ENCODE peak calls at places on chromosomes 7 and 10, in five cellular contexts. M is RWPE1, Q is IMR-90, W is progenitor cell of endocrine pancreas, Z is upper lobe of right lung. R is an unnamed sample.

GRCh38 chr7:51268859-51269258 is 47.8 kb downstream of the COBL start:
- DNase-seq in Z (no peak), W (no peak), M (no peak), Q (no peak), R (no peak)

GRCh38 chr10:25068152-25069058 is 52.0 kb downstream of the THNSL1 start:
- DNase-seq in M (peak), Z (no peak), W (no peak), Q (peak), R (no peak)

GRCh38 chr10:36026656-36027390 is 384.7 kb upstream of the FZD8 start:
- DNase-seq in Q (no peak), Z (no peak), W (no peak), M (no peak), R (no peak)

GRCh38 chr7:7157177-7157886 is 25.0 kb upstream of the C1GALT1 start:
- DNase-seq in W (no peak), M (no peak), Z (no peak), Q (peak), R (no peak)

GRCh38 chr7:24419070-24419469 is 135.1 kb downstream of the NPY start:
- DNase-seq in M (peak), Z (no peak), Q (no peak), W (no peak), R (no peak)

GRCh38 chr7:44520574-44520973 is 20.6 kb downstream of the NPC1L1 start:
- DNase-seq in Q (no peak), M (no peak), W (no peak), Z (no peak), R (no peak)

GRCh38 chr7:39609462-39610149 is 13.8 kb upstream of the RALA start:
- DNase-seq in Q (no peak), M (no peak), W (peak), Z (peak), R (no peak)

GRCh38 chr7:70668606-70669358 is 463.2 kb upstream of the GALNT17 start:
- DNase-seq in Q (no peak), M (no peak), W (no peak), Z (no peak), R (no peak)

GRCh38 chr7:69845721-69846495 is 247.6 kb downstream of the AUTS2 start:
- DNase-seq in W (no peak), Z (no peak), M (no peak), Q (no peak), R (no peak)

GRCh38 chr7:127638197-127638596 is 13.8 kb upstream of the SND1 start:
- DNase-seq in Z (no peak), M (no peak), Q (no peak), W (no peak), R (no peak)
- TF ChIP-seq CTCF in Z (no peak), M (no peak), Q (no peak), W (no peak), R (no peak)

GRCh38 chr10:84198206-84198915 is 4.0 kb downstream of the CDHR1 start:
- DNase-seq in M (no peak), W (no peak), Z (peak), Q (no peak), R (no peak)

GRCh38 chr10:84201244-84201606 is 6.9 kb downstream of the CDHR1 start:
- DNase-seq in W (no peak), Z (no peak), M (no peak), Q (no peak), R (no peak)

GRCh38 chr10:84202349-84202748 is 8.0 kb downstream of the CDHR1 start:
- DNase-seq in Z (no peak), Q (no peak), M (no peak), W (no peak), R (no peak)

GRCh38 chr10:84201682-84202081 is 7.3 kb downstream of the CDHR1 start:
- DNase-seq in M (no peak), Q (no peak), Z (no peak), W (no peak), R (no peak)

DNA sequence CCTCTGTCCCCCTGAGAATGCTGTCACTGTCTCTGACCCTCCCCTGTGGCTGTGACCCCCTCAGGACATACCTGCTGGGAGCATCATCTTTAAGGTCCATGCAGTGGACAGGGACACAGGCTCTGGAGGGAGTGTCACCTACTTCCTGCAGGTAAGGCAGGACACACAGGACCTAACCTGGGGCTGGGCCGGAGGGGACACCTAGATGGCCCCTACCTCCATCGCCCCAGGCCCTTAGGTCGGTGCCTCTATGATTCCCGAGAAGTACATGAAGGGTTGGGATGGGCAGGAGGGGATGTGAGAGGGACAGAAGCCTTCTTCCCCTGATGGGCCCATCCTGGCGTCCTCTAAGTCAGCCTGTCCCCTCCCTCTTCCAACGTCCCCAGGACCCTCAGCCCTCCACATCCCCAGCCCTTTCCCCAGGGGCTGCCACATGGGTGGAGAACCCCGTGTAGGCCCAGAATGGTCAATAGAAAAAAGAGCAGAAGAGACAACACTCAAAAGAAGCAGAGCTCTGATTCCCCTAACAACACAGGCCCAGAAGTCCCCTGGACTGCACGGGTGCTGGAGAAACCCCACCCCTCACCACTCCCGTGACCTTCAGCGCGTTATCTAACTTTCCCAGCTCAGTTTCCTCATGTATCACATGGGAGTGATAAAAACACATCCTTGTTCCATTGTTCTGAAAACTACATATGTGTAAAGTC is 6.4 kb downstream of the CDHR1 start:
- DNase-seq in M (no peak), Q (no peak), W (no peak), Z (peak), R (no peak)
- TF ChIP-seq CTCF in M (no peak), Q (no peak), W (no peak), Z (no peak), R (no peak)

DNA sequence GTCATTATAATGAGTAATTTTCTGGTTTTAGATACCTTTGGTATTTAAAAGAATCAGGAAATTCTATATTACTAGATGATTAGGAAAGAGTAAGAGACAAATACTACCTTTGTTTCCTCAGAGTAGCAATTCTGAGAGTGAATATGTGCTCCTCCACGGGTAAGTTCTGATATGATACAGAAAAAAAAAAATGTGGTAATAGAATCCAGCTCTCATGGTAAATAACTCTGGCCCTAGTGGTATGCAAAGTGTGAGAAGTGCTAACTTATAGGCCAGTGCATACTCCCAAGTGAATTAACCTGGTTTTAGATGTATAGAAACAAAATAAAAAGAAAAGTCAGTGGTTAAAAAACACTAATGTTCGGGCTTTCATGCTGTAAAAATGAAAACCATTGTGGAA is 512.6 kb upstream of the SEMA3D start:
- DNase-seq in M (no peak), W (no peak), Z (no peak), Q (no peak), R (no peak)
- TF ChIP-seq CTCF in M (no peak), W (no peak), Z (no peak), Q (no peak), R (no peak)

GRCh38 chr7:119102294-119102693 is 877.8 kb downstream of the ANKRD7 start:
- DNase-seq in Z (no peak), W (no peak), M (no peak), Q (no peak), R (no peak)
- TF ChIP-seq CTCF in Z (no peak), W (no peak), M (no peak), Q (no peak), R (no peak)

DNA sequence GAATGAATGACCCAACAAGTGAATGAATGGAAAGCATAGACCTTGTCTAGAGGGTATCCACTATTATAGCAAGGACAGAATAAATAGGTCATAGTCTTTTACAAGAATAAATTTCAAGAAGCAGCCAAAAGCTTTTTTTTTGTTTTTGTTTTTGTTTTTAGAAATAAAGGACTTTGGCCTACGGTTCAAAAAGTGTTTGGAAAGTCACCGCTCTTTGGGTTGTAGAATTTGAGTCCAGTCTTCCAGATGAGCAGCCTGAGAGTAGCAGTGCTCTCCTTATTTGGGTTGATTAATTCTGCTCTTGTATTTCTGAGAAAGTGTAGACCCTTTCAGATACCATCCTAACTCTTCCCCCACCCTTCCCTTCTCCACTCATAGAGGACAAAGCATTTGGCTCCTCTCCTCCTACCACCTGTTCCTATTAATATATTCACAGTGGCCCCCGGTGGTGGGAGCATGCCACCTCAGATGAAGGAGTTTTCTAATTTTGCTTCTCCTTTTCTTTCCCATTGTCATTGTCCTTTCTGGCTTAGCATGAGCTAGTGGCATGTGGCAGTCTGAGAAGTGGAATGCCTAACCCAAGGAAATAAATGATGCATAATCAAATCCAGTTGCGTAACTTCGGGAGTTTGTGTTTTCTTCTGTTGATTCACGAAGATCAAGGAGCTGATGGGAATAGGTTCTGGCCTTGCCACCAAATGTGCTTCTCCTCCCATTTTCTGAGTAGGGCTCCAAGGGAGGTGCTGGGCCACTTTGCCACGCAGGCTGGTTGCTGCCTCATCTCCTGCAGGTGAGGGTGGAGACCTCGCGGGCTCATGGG is 114.7 kb downstream of the CHN2 start:
- DNase-seq in M (peak), Q (no peak), W (no peak), Z (no peak), R (no peak)
- TF ChIP-seq CTCF in M (peak), Q (no peak), W (no peak), Z (no peak), R (no peak)

GRCh38 chr7:31058688-31059087 is 6.6 kb downstream of the ADCYAP1R1 start:
- DNase-seq in Z (no peak), M (no peak), Q (no peak), W (no peak), R (no peak)

GRCh38 chr7:31061185-31061584 is 9.1 kb downstream of the ADCYAP1R1 start:
- DNase-seq in W (no peak), Z (no peak), Q (no peak), M (no peak), R (no peak)

GRCh38 chr7:31056775-31057346 is 4.8 kb downstream of the ADCYAP1R1 start:
- DNase-seq in W (no peak), Z (no peak), M (no peak), Q (no peak), R (no peak)

GRCh38 chr7:31058122-31058521 is 6.0 kb downstream of the ADCYAP1R1 start:
- DNase-seq in Q (peak), Z (no peak), M (no peak), W (no peak), R (no peak)

DNA sequence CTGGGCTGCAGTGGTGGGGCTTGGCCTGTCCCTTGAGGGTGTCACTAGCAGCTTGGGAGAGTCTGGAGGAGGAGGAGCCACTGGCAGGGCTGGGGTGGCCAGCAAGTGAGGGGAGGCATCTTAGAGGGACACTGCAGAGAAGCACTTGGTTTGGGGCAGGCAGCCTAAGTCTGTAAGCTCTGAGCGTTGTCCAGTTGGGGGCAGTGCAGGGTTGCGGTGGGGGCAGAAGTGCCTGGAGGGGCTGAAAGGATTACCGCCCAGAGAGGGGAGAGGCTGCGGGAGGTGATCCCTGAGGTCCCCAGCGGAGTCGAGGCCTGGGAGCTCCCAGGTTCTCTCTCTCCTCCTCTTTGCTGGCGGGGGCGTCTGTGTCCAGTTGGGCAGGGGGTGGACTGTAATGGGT is 7.4 kb downstream of the ADCYAP1R1 start:
- DNase-seq in M (no peak), W (no peak), Q (no peak), Z (no peak), R (no peak)
- TF ChIP-seq CTCF in M (no peak), W (peak), Q (no peak), Z (no peak), R (no peak)

GRCh38 chr7:139321071-139321745 is 19.9 kb upstream of the FMC1 start:
- DNase-seq in W (no peak), Q (peak), Z (no peak), M (no peak), R (no peak)
- TF ChIP-seq CTCF in W (peak), Q (peak), Z (no peak), M (no peak), R (no peak)

DNA sequence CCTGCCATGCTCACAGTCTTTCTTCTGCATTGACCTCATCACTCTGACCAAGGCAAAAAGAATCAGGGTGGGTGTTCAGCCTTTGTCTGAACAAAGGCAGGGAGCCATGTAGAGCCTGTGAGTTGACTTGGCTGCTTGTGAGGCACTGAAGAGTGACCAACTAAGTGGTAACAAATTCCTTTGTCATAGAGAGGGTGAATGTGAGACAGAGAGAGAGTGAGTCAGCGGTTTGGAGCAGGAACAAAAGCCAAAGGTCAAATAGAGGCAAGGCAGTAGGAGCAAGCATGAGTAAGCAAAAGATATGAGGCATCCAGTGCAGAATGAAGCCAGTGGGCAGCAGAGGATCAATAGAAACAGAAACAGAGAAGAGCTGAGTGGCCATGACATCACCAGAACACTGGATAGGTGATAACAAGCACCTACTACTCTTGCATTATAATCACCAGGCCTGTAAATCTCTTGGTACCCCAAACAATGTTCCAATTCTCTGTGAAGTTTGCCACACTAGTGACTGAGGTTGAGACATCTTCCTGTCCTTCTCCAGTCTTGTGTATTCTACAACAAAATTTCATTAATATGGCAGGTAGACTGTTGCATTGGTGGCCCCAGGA is 116.2 kb upstream of the LAMB4 start:
- DNase-seq in M (peak), Z (no peak), Q (peak), W (no peak), R (no peak)
- TF ChIP-seq CTCF in M (no peak), Z (no peak), Q (peak), W (no peak), R (no peak)

GRCh38 chr7:145543245-145543644 is 573.4 kb upstream of the CNTNAP2 start:
- DNase-seq in Q (no peak), M (no peak), Z (no peak), W (no peak), R (no peak)
- TF ChIP-seq CTCF in Q (no peak), M (no peak), Z (no peak), W (no peak), R (no peak)

R was measured in mesothelial cell of epicardium.